ENCODE peak calls at places on chromosomes 6 and 20, in four cellular contexts. M is AG20443, A is hypothalamus, T is H9. F is an unnamed sample.

GRCh38 chr6:142152731-142153130 is 5.7 kb downstream of the VTA1 start:
- DNase-seq in T (no peak), M (peak; percentile 73), A (no peak), F (peak; percentile 79)

GRCh38 chr6:149634315-149634714 is 14.2 kb downstream of the KATNA1 start:
- DNase-seq in A (no peak), T (no peak), M (no peak), F (no peak)

GRCh38 chr6:33752139-33753015 is 5.7 kb upstream of the IP6K3 start:
- DNase-seq in T (no peak), M (no peak), A (no peak), F (no peak)

GRCh38 chr6:103715269-103715668 is 1144.5 kb downstream of the HACE1 start:
- DNase-seq in T (no peak), A (no peak), M (no peak), F (no peak)

GRCh38 chr6:5998741-5999687 is 7.7 kb downstream of the NRN1 start:
- DNase-seq in A (no peak), T (peak; percentile 68), M (peak; percentile 68), F (peak; percentile 50)

GRCh38 chr20:17835941-17836861 is 132.4 kb downstream of the SNX5 start:
- DNase-seq in A (no peak), M (peak; percentile 84), T (no peak), F (peak; percentile 97)

GRCh38 chr20:1225729-1226313 is at the start of gene RAD21L1:
- DNase-seq in M (peak; percentile 96), A (peak; percentile 71), T (peak; percentile 95), F (peak; percentile 62)

GRCh38 chr20:22623211-22623610 is 38.8 kb upstream of the FOXA2 start:
- DNase-seq in M (no peak), T (no peak), A (no peak), F (no peak)

GRCh38 chr20:58867211-58867610 is 14.7 kb downstream of the GNAS start:
- DNase-seq in T (no peak), A (no peak), M (peak; percentile 63), F (peak; percentile 43)

GRCh38 chr20:63025534-63026331 is 19.0 kb upstream of the BHLHE23 start:
- DNase-seq in A (peak; percentile 17), M (peak; percentile 78), T (peak; percentile 34), F (peak; percentile 52)

GRCh38 chr20:44204156-44204831 is 6.3 kb downstream of the OSER1 start:
- DNase-seq in M (peak; percentile 87), A (no peak), T (no peak), F (peak; percentile 95)

GRCh38 chr20:23225407-23226060 is 125.1 kb upstream of the NXT1 start:
- DNase-seq in A (no peak), T (no peak), M (peak; percentile 83), F (peak; percentile 92)

GRCh38 chr6:133991096-133991593 is 38.1 kb downstream of the TBPL1 start:
- DNase-seq in A (no peak), T (no peak), M (peak; percentile 56), F (peak; percentile 61)

GRCh38 chr6:34260576-34261267 is 11.9 kb upstream of the SMIM29 start:
- DNase-seq in M (no peak), T (no peak), A (no peak), F (no peak)

GRCh38 chr20:36804425-36804824 is 30.9 kb upstream of the DSN1 start:
- DNase-seq in M (no peak), T (no peak), A (no peak), F (no peak)

GRCh38 chr6:100719883-100720682 is 161.0 kb downstream of the ASCC3 start:
- DNase-seq in T (no peak), A (no peak), M (peak; percentile 16), F (peak; percentile 48)

GRCh38 chr6:139919107-139920026 is 544.9 kb upstream of the CITED2 start:
- DNase-seq in A (no peak), M (no peak), T (no peak), F (no peak)

GRCh38 chr6:43671011-43671800 is 16.4 kb downstream of the MRPS18A start:
- DNase-seq in T (no peak), A (no peak), M (no peak), F (no peak)

GRCh38 chr6:16200231-16200941 is 38.0 kb upstream of the GMPR start:
- DNase-seq in T (no peak), A (no peak), M (peak; percentile 38), F (peak; percentile 44)

GRCh38 chr6:25263602-25264001 is 15.6 kb upstream of the CARMIL1 start:
- DNase-seq in A (no peak), T (no peak), M (peak; percentile 68), F (peak; percentile 69)

GRCh38 chr6:44561062-44561591 is 173.6 kb downstream of the CDC5L start:
- DNase-seq in M (no peak), T (no peak), A (no peak), F (no peak)

GRCh38 chr6:151671195-151671594 is 136.3 kb upstream of the ESR1 start:
- DNase-seq in A (no peak), T (no peak), M (no peak), F (no peak)

GRCh38 chr6:121510568-121511177 is 75.2 kb downstream of the GJA1 start:
- DNase-seq in T (no peak), M (no peak), A (no peak), F (no peak)

GRCh38 chr20:49821850-49822249 is 9.2 kb downstream of the SLC9A8 start:
- DNase-seq in A (peak; percentile 35), M (peak; percentile 81), T (no peak), F (peak; percentile 84)

GRCh38 chr6:129923520-129923919 is 62.4 kb upstream of the TMEM244 start:
- DNase-seq in M (peak; percentile 18), T (no peak), A (no peak), F (peak; percentile 61)

GRCh38 chr6:132161283-132161682 is 210.1 kb upstream of the CCN2 start:
- DNase-seq in A (no peak), T (no peak), M (peak; percentile 23), F (peak; percentile 68)

GRCh38 chr6:94636780-94637385 is 940.5 kb upstream of the MANEA start:
- DNase-seq in A (no peak), M (no peak), T (peak; percentile 36), F (no peak)

GRCh38 chr6:16985484-16986284 is 116.2 kb upstream of the STMND1 start:
- DNase-seq in A (no peak), T (no peak), M (peak; percentile 74), F (peak; percentile 98)

GRCh38 chr6:12336121-12336971 is 46.2 kb downstream of the EDN1 start:
- DNase-seq in A (no peak), T (no peak), M (no peak), F (no peak)

GRCh38 chr6:22068561-22069346 is 228.1 kb downstream of the PRL start:
- DNase-seq in T (no peak), A (no peak), M (no peak), F (no peak)

GRCh38 chr6:79005024-79005423 is 73.0 kb downstream of the PHIP start:
- DNase-seq in A (no peak), M (no peak), T (no peak), F (no peak)

GRCh38 chr6:37894585-37894984 is 75.1 kb downstream of the ZFAND3 start:
- DNase-seq in M (no peak), A (no peak), T (no peak), F (no peak)

GRCh38 chr20:60228255-60228654 is 270.0 kb downstream of the CDH26 start:
- DNase-seq in T (no peak), M (no peak), A (no peak), F (no peak)

GRCh38 chr6:6686748-6687601 is 98.5 kb downstream of the LY86 start:
- DNase-seq in T (peak; percentile 99), A (no peak), M (peak; percentile 66), F (peak; percentile 11)

GRCh38 chr6:7067305-7067704 is 40.5 kb upstream of the RREB1 start:
- DNase-seq in T (no peak), M (no peak), A (no peak), F (no peak)

GRCh38 chr20:53529658-53530057 is 64.0 kb downstream of the ZNF217 start:
- DNase-seq in M (no peak), A (no peak), T (no peak), F (no peak)

GRCh38 chr6:45637611-45638257 is 260.0 kb upstream of the SUPT3H start:
- DNase-seq in T (no peak), A (no peak), M (no peak), F (no peak)

GRCh38 chr6:56693246-56693607 is 50.5 kb upstream of the DST start:
- DNase-seq in A (no peak), T (no peak), M (peak; percentile 69), F (peak; percentile 99)

F was measured in AG10803.